ENCODE peak calls at places on chromosomes 4 and X, in six cellular contexts. O, V, D, G, U and E are unnamed samples.

GRCh38 chr4:141028024-141028529 is 105.2 kb downstream of the RNF150 start:
- DNase-seq in U (no peak), O (no peak), D (no peak), V (no peak), G (no peak), E (no peak)

GRCh38 chr4:74755486-74755885 is 38.8 kb downstream of the BTC start:
- DNase-seq in V (no peak), O (no peak), G (no peak), D (no peak), U (no peak), E (peak; percentile 12)

GRCh38 chr4:2860391-2861348 is 17.0 kb downstream of the ADD1 start:
- DNase-seq in V (peak; percentile 52), O (no peak), U (no peak), G (peak; percentile 53), D (no peak), E (no peak)

GRCh38 chrX:153925739-153926593 is at the start of gene ARHGAP4:
- DNase-seq in V (no peak), D (no peak), U (peak; percentile 53), O (no peak), G (no peak), E (no peak)

GRCh38 chrX:120793098-120793497 is 82.6 kb downstream of the CT47B1 start:
- DNase-seq in D (no peak), U (no peak), V (no peak), O (no peak), G (no peak), E (no peak)

GRCh38 chrX:75746891-75747639 is 38.0 kb downstream of the MAGEE2 start:
- DNase-seq in O (peak; percentile 4), G (peak; percentile 57), D (peak; percentile 7), V (peak; percentile 37), U (peak; percentile 49), E (peak; percentile 27)

GRCh38 chr4:170022211-170022610 is 4.0 kb downstream of the MFAP3L start:
- DNase-seq in O (no peak), G (no peak), D (no peak), V (no peak), U (no peak), E (no peak)

GRCh38 chr4:124810814-124811213 is 98.3 kb upstream of the ANKRD50 start:
- DNase-seq in G (no peak), O (no peak), U (no peak), V (no peak), D (no peak), E (no peak)

GRCh38 chr4:18033111-18034085 is 11.8 kb upstream of the LCORL start:
- DNase-seq in V (no peak), O (no peak), U (no peak), D (no peak), G (no peak), E (no peak)

GRCh38 chr4:11409632-11410031 is 19.1 kb downstream of the HS3ST1 start:
- DNase-seq in O (no peak), D (no peak), U (no peak), G (no peak), V (no peak), E (no peak)

GRCh38 chr4:25234390-25235367 is 846 bp downstream of the PI4K2B start:
- DNase-seq in G (peak; percentile 69), D (peak; percentile 41), U (peak; percentile 76), O (peak; percentile 49), V (peak; percentile 60), E (peak; percentile 38)

GRCh38 chr4:16048639-16049448 is 35.0 kb downstream of the PROM1 start:
- DNase-seq in D (no peak), G (no peak), O (no peak), V (no peak), U (no peak), E (no peak)

GRCh38 chrX:86141786-86142185 is 6.5 kb upstream of the DACH2 start:
- DNase-seq in V (no peak), G (no peak), U (no peak), O (no peak), D (no peak), E (no peak)

GRCh38 chr4:173647902-173648301 is 117.9 kb upstream of the HAND2 start:
- DNase-seq in O (no peak), G (no peak), D (no peak), V (no peak), U (no peak), E (no peak)

GRCh38 chr4:177596035-177596434 is 153.8 kb upstream of the AGA start:
- DNase-seq in V (no peak), O (peak; percentile 62), D (no peak), U (no peak), G (no peak), E (no peak)

GRCh38 chrX:118847676-118848075 is 24.1 kb downstream of the ZCCHC12 start:
- DNase-seq in D (peak; percentile 36), O (peak; percentile 51), G (no peak), V (no peak), U (no peak), E (no peak)

GRCh38 chrX:31314921-31315320 is 243.1 kb upstream of the FTHL17 start:
- DNase-seq in U (no peak), V (peak; percentile 16), O (no peak), G (no peak), D (no peak), E (no peak)

GRCh38 chrX:34300871-34301270 is 168.8 kb upstream of the FAM47A start:
- DNase-seq in O (no peak), V (peak; percentile 28), D (peak; percentile 22), U (no peak), G (no peak), E (no peak)

GRCh38 chr4:55297346-55297745 is 48.7 kb upstream of the SRD5A3 start:
- DNase-seq in U (no peak), D (no peak), V (no peak), O (no peak), G (no peak), E (no peak)

GRCh38 chrX:40576291-40576690 is 4.5 kb upstream of the ATP6AP2 start:
- DNase-seq in D (no peak), O (no peak), U (no peak), V (no peak), G (no peak), E (no peak)

DNA sequence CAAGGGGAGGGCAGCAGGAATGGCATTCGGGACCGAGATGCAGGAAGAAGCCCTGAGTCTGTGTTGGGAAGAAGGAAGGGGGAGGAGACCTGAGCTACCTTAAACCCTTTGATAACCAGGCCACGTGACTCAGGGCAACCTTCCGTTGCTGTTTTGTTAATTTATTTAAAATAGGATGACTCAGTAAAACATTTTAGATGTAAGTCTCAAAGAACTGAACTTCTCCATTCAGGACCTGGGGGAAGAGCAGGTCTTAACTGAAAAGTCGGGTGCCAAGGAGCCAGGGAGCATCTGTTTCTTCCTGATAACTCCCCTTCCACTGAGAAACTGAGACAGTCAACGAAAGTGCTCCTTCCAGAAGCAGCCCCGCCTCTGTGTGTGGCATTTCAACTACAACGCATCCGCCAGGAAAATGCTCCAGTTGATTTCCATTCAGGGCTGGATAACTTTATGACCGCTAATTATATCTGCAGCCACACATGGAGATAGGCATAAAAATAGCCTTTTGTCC is 88.0 kb downstream of the IRF2 start:
- DNase-seq in V (no peak), G (no peak), D (no peak), U (peak; percentile 75), O (no peak), E (no peak)
- H3K4me1 ChIP-seq in V (peaks cover 22% of the 10 kb centered on the region), G (peaks cover 10% of the 10 kb centered on the region), D (peaks cover 10% of the 10 kb centered on the region), U (peaks cover 46% of the 10 kb centered on the region), O (peaks cover 21% of the 10 kb centered on the region), E (no peaks in the 10 kb centered on the region)

DNA sequence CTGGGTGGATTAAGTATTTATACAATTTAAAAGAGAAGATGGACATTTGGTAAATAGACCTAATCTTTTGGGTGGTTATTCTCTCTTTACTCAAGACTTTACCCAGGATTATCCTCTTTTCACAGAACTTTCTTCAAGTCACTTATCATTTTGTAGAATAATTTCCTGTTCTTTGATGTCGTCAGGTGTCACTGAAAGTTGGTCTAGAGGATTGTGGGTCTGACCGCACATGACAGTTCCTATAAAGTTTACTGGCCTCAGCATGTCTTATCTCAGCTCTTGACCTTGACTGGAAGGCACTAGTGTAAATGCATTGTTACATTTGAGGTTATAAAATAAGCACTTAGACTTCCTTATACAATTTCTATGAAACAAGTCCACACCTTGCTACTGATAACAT is 139.9 kb upstream of the SLC4A4 start:
- DNase-seq in O (no peak), G (no peak), D (no peak), U (no peak), V (no peak), E (no peak)
- H3K4me3 ChIP-seq in O (no peak overlapping the region), G (no peak overlapping the region), D (no peak overlapping the region), U (no peak overlapping the region), V (no peak overlapping the region), E (no peak overlapping the region)

GRCh38 chrX:129568349-129568748 is 28.3 kb downstream of the OCRL start:
- DNase-seq in V (no peak), D (no peak), G (no peak), O (no peak), U (no peak), E (no peak)
- TF ChIP-seq POLR2A in V (no peak), D (no peak), G (no peak), O (no peak), U (no peak), E (no peak)

GRCh38 chr4:159303435-159303834 is 200.6 kb downstream of the RAPGEF2 start:
- DNase-seq in V (no peak), U (no peak), G (no peak), O (no peak), D (no peak), E (no peak)

GRCh38 chr4:159305129-159305528 is 202.2 kb downstream of the RAPGEF2 start:
- DNase-seq in U (no peak), G (no peak), O (no peak), D (no peak), V (no peak), E (no peak)

GRCh38 chr4:159312236-159312635 is 209.4 kb downstream of the RAPGEF2 start:
- DNase-seq in D (no peak), U (no peak), V (no peak), G (no peak), O (no peak), E (no peak)

GRCh38 chr4:159308571-159309340 is 205.9 kb downstream of the RAPGEF2 start:
- DNase-seq in D (no peak), U (no peak), G (no peak), V (no peak), O (no peak), E (no peak)

GRCh38 chr4:159307929-159308328 is 205.1 kb downstream of the RAPGEF2 start:
- DNase-seq in O (no peak), D (no peak), U (no peak), V (no peak), G (no peak), E (no peak)
- H3K4me1 ChIP-seq in O (no peaks in the 10 kb centered on the region), D (no peaks in the 10 kb centered on the region), U (no peaks in the 10 kb centered on the region), V (no peaks in the 10 kb centered on the region), G (peaks cover 6% of the 10 kb centered on the region), E (no peaks in the 10 kb centered on the region)

GRCh38 chr4:128513664-128514484 is 226.3 kb upstream of the PGRMC2 start:
- DNase-seq in V (no peak), G (no peak), O (no peak), D (no peak), U (no peak), E (no peak)
- H3K4me3 ChIP-seq in V (no peak overlapping the region), G (no peak overlapping the region), O (no peak overlapping the region), D (no peak overlapping the region), U (no peak overlapping the region), E (no peak overlapping the region)